ENCODE peak calls at places on chromosomes 13 and 19, in eight cellular contexts. One of them, this sample, is unnamed.
A peak's percentile ranks its signal among the peaks of the same experiment; 100 is the strongest.

GRCh38 chr19:45781282-45782161 is 768 bp downstream of the DMPK start:
- DNase-seq in GM12891: no peak
- DNase-seq in T-helper 9 cell: no peak
- DNase-seq in HT1080: no peak
- DNase-seq in activated B cell treated with CpG ODN at 0.5 μM for 24 hours: no peak
- DNase-seq in stimulated activated CD4-positive, alpha-beta T cell treated with anti-CD3 and anti-CD28 coated beads, Interleukin-15, amount 100 ng/mL, for 1 hour: no peak
- DNase-seq in right lobe of liver: no peak
- DNase-seq in foreskin melanocyte: no peak
- DNase-seq in this sample: no peak

GRCh38 chr19:44808463-44809371 is at the start of gene BCAM:
- DNase-seq in foreskin melanocyte: peak; percentile 20
- DNase-seq in right lobe of liver: peak; percentile 86
- DNase-seq in GM12891: no peak
- DNase-seq in activated B cell treated with CpG ODN at 0.5 μM for 24 hours: no peak
- DNase-seq in stimulated activated CD4-positive, alpha-beta T cell treated with anti-CD3 and anti-CD28 coated beads, Interleukin-15, amount 100 ng/mL, for 1 hour: no peak
- DNase-seq in T-helper 9 cell: no peak
- DNase-seq in HT1080: no peak
- DNase-seq in this sample: no peak

GRCh38 chr19:13899393-13899792 is 6.5 kb downstream of the BRME1 start:
- DNase-seq in stimulated activated CD4-positive, alpha-beta T cell treated with anti-CD3 and anti-CD28 coated beads, Interleukin-15, amount 100 ng/mL, for 1 hour: no peak
- DNase-seq in activated B cell treated with CpG ODN at 0.5 μM for 24 hours: no peak
- DNase-seq in foreskin melanocyte: no peak
- DNase-seq in right lobe of liver: no peak
- DNase-seq in T-helper 9 cell: no peak
- DNase-seq in HT1080: no peak
- DNase-seq in GM12891: no peak
- DNase-seq in this sample: no peak

GRCh38 chr19:13150187-13150918 is at the start of the genes IER2 and STX10:
- DNase-seq in HT1080: peak; percentile 94
- DNase-seq in T-helper 9 cell: peak; percentile 86
- DNase-seq in GM12891: peak; percentile 95
- DNase-seq in activated B cell treated with CpG ODN at 0.5 μM for 24 hours: peak; percentile 88
- DNase-seq in stimulated activated CD4-positive, alpha-beta T cell treated with anti-CD3 and anti-CD28 coated beads, Interleukin-15, amount 100 ng/mL, for 1 hour: peak; percentile 86
- DNase-seq in foreskin melanocyte: peak; percentile 91
- DNase-seq in right lobe of liver: peak; percentile 98
- DNase-seq in this sample: peak; percentile 89

GRCh38 chr19:7225741-7226140 is 68.5 kb downstream of the INSR start:
- DNase-seq in T-helper 9 cell: no peak
- DNase-seq in foreskin melanocyte: no peak
- DNase-seq in stimulated activated CD4-positive, alpha-beta T cell treated with anti-CD3 and anti-CD28 coated beads, Interleukin-15, amount 100 ng/mL, for 1 hour: no peak
- DNase-seq in HT1080: no peak
- DNase-seq in right lobe of liver: no peak
- DNase-seq in GM12891: no peak
- DNase-seq in activated B cell treated with CpG ODN at 0.5 μM for 24 hours: no peak
- DNase-seq in this sample: no peak

GRCh38 chr13:28047784-28048388 is 52.5 kb downstream of the FLT3 start:
- DNase-seq in GM12891: no peak
- DNase-seq in T-helper 9 cell: no peak
- DNase-seq in foreskin melanocyte: no peak
- DNase-seq in activated B cell treated with CpG ODN at 0.5 μM for 24 hours: no peak
- DNase-seq in right lobe of liver: no peak
- DNase-seq in HT1080: peak; percentile 36
- DNase-seq in stimulated activated CD4-positive, alpha-beta T cell treated with anti-CD3 and anti-CD28 coated beads, Interleukin-15, amount 100 ng/mL, for 1 hour: no peak
- DNase-seq in this sample: peak; percentile 78

GRCh38 chr19:11142528-11143171 is 12.9 kb downstream of the SPC24 start:
- DNase-seq in right lobe of liver: peak; percentile 84
- DNase-seq in foreskin melanocyte: peak; percentile 85
- DNase-seq in HT1080: peak; percentile 91
- DNase-seq in activated B cell treated with CpG ODN at 0.5 μM for 24 hours: no peak
- DNase-seq in T-helper 9 cell: no peak
- DNase-seq in GM12891: no peak
- DNase-seq in stimulated activated CD4-positive, alpha-beta T cell treated with anti-CD3 and anti-CD28 coated beads, Interleukin-15, amount 100 ng/mL, for 1 hour: no peak
- DNase-seq in this sample: no peak

GRCh38 chr13:74243637-74244526 is 109.7 kb upstream of the KLF12 start:
- DNase-seq in stimulated activated CD4-positive, alpha-beta T cell treated with anti-CD3 and anti-CD28 coated beads, Interleukin-15, amount 100 ng/mL, for 1 hour: no peak
- DNase-seq in GM12891: no peak
- DNase-seq in foreskin melanocyte: no peak
- DNase-seq in HT1080: peak; percentile 94
- DNase-seq in T-helper 9 cell: no peak
- DNase-seq in activated B cell treated with CpG ODN at 0.5 μM for 24 hours: no peak
- DNase-seq in right lobe of liver: no peak
- DNase-seq in this sample: no peak

GRCh38 chr19:6738726-6739389 is 622 bp upstream of the TRIP10 start:
- DNase-seq in T-helper 9 cell: peak; percentile 17
- DNase-seq in stimulated activated CD4-positive, alpha-beta T cell treated with anti-CD3 and anti-CD28 coated beads, Interleukin-15, amount 100 ng/mL, for 1 hour: no peak
- DNase-seq in GM12891: no peak
- DNase-seq in HT1080: no peak
- DNase-seq in foreskin melanocyte: no peak
- DNase-seq in right lobe of liver: no peak
- DNase-seq in activated B cell treated with CpG ODN at 0.5 μM for 24 hours: peak; percentile 27
- DNase-seq in this sample: peak; percentile 75

GRCh38 chr13:70206671-70207070 is 98.4 kb upstream of the KLHL1 start:
- DNase-seq in right lobe of liver: no peak
- DNase-seq in HT1080: no peak
- DNase-seq in stimulated activated CD4-positive, alpha-beta T cell treated with anti-CD3 and anti-CD28 coated beads, Interleukin-15, amount 100 ng/mL, for 1 hour: no peak
- DNase-seq in foreskin melanocyte: no peak
- DNase-seq in GM12891: no peak
- DNase-seq in T-helper 9 cell: no peak
- DNase-seq in activated B cell treated with CpG ODN at 0.5 μM for 24 hours: no peak
- DNase-seq in this sample: no peak

GRCh38 chr13:100063333-100063732 is 25.6 kb upstream of the PCCA start:
- DNase-seq in T-helper 9 cell: no peak
- DNase-seq in HT1080: no peak
- DNase-seq in right lobe of liver: no peak
- DNase-seq in activated B cell treated with CpG ODN at 0.5 μM for 24 hours: no peak
- DNase-seq in foreskin melanocyte: no peak
- DNase-seq in stimulated activated CD4-positive, alpha-beta T cell treated with anti-CD3 and anti-CD28 coated beads, Interleukin-15, amount 100 ng/mL, for 1 hour: no peak
- DNase-seq in GM12891: no peak
- DNase-seq in this sample: no peak

GRCh38 chr13:43195112-43195511 is 171.7 kb downstream of the DNAJC15 start:
- DNase-seq in activated B cell treated with CpG ODN at 0.5 μM for 24 hours: no peak
- DNase-seq in foreskin melanocyte: no peak
- DNase-seq in GM12891: no peak
- DNase-seq in stimulated activated CD4-positive, alpha-beta T cell treated with anti-CD3 and anti-CD28 coated beads, Interleukin-15, amount 100 ng/mL, for 1 hour: no peak
- DNase-seq in HT1080: no peak
- DNase-seq in right lobe of liver: no peak
- DNase-seq in T-helper 9 cell: no peak
- DNase-seq in this sample: no peak

GRCh38 chr13:114320065-114320464 is 5.8 kb downstream of the CHAMP1 start:
- DNase-seq in T-helper 9 cell: no peak
- DNase-seq in foreskin melanocyte: no peak
- DNase-seq in right lobe of liver: no peak
- DNase-seq in stimulated activated CD4-positive, alpha-beta T cell treated with anti-CD3 and anti-CD28 coated beads, Interleukin-15, amount 100 ng/mL, for 1 hour: no peak
- DNase-seq in HT1080: no peak
- DNase-seq in GM12891: no peak
- DNase-seq in activated B cell treated with CpG ODN at 0.5 μM for 24 hours: no peak
- DNase-seq in this sample: no peak

GRCh38 chr13:71864094-71864980 is 2.7 kb downstream of the DACH1 start:
- DNase-seq in stimulated activated CD4-positive, alpha-beta T cell treated with anti-CD3 and anti-CD28 coated beads, Interleukin-15, amount 100 ng/mL, for 1 hour: no peak
- DNase-seq in foreskin melanocyte: no peak
- DNase-seq in GM12891: no peak
- DNase-seq in HT1080: no peak
- DNase-seq in activated B cell treated with CpG ODN at 0.5 μM for 24 hours: no peak
- DNase-seq in T-helper 9 cell: no peak
- DNase-seq in right lobe of liver: peak; percentile 52
- DNase-seq in this sample: no peak

GRCh38 chr13:21615427-21615826 is 11.5 kb upstream of the MICU2 start:
- DNase-seq in stimulated activated CD4-positive, alpha-beta T cell treated with anti-CD3 and anti-CD28 coated beads, Interleukin-15, amount 100 ng/mL, for 1 hour: no peak
- DNase-seq in HT1080: no peak
- DNase-seq in foreskin melanocyte: no peak
- DNase-seq in GM12891: no peak
- DNase-seq in right lobe of liver: no peak
- DNase-seq in T-helper 9 cell: no peak
- DNase-seq in activated B cell treated with CpG ODN at 0.5 μM for 24 hours: no peak
- DNase-seq in this sample: no peak

GRCh38 chr13:32262165-32262564 is 53.0 kb downstream of the ZAR1L start:
- DNase-seq in activated B cell treated with CpG ODN at 0.5 μM for 24 hours: no peak
- DNase-seq in right lobe of liver: no peak
- DNase-seq in foreskin melanocyte: no peak
- DNase-seq in T-helper 9 cell: no peak
- DNase-seq in HT1080: peak; percentile 32
- DNase-seq in stimulated activated CD4-positive, alpha-beta T cell treated with anti-CD3 and anti-CD28 coated beads, Interleukin-15, amount 100 ng/mL, for 1 hour: no peak
- DNase-seq in GM12891: no peak
- DNase-seq in this sample: no peak

GRCh38 chr19:15249912-15250634 is 17.8 kb upstream of the EPHX3 start:
- DNase-seq in HT1080: peak; percentile 84
- DNase-seq in T-helper 9 cell: no peak
- DNase-seq in foreskin melanocyte: peak; percentile 77
- DNase-seq in GM12891: no peak
- DNase-seq in right lobe of liver: no peak
- DNase-seq in activated B cell treated with CpG ODN at 0.5 μM for 24 hours: no peak
- DNase-seq in stimulated activated CD4-positive, alpha-beta T cell treated with anti-CD3 and anti-CD28 coated beads, Interleukin-15, amount 100 ng/mL, for 1 hour: no peak
- DNase-seq in this sample: no peak

GRCh38 chr13:94112227-94112626 is 367.3 kb downstream of the DCT start:
- DNase-seq in GM12891: no peak
- DNase-seq in activated B cell treated with CpG ODN at 0.5 μM for 24 hours: no peak
- DNase-seq in right lobe of liver: no peak
- DNase-seq in T-helper 9 cell: no peak
- DNase-seq in foreskin melanocyte: no peak
- DNase-seq in HT1080: peak; percentile 82
- DNase-seq in stimulated activated CD4-positive, alpha-beta T cell treated with anti-CD3 and anti-CD28 coated beads, Interleukin-15, amount 100 ng/mL, for 1 hour: no peak
- DNase-seq in this sample: no peak

GRCh38 chr19:44367024-44367423 is 10.5 kb upstream of the ZNF112 start:
- DNase-seq in foreskin melanocyte: no peak
- DNase-seq in GM12891: no peak
- DNase-seq in HT1080: peak; percentile 50
- DNase-seq in T-helper 9 cell: no peak
- DNase-seq in right lobe of liver: no peak
- DNase-seq in stimulated activated CD4-positive, alpha-beta T cell treated with anti-CD3 and anti-CD28 coated beads, Interleukin-15, amount 100 ng/mL, for 1 hour: no peak
- DNase-seq in activated B cell treated with CpG ODN at 0.5 μM for 24 hours: no peak
- DNase-seq in this sample: no peak

GRCh38 chr13:104694397-104694796 is 1628.2 kb upstream of the SLC10A2 start:
- DNase-seq in right lobe of liver: no peak
- DNase-seq in foreskin melanocyte: no peak
- DNase-seq in T-helper 9 cell: no peak
- DNase-seq in HT1080: no peak
- DNase-seq in activated B cell treated with CpG ODN at 0.5 μM for 24 hours: no peak
- DNase-seq in GM12891: no peak
- DNase-seq in stimulated activated CD4-positive, alpha-beta T cell treated with anti-CD3 and anti-CD28 coated beads, Interleukin-15, amount 100 ng/mL, for 1 hour: no peak
- DNase-seq in this sample: no peak

GRCh38 chr13:41458939-41459753 is 1.8 kb downstream of the RGCC start:
- DNase-seq in foreskin melanocyte: peak; percentile 37
- DNase-seq in GM12891: peak; percentile 41
- DNase-seq in activated B cell treated with CpG ODN at 0.5 μM for 24 hours: no peak
- DNase-seq in right lobe of liver: no peak
- DNase-seq in stimulated activated CD4-positive, alpha-beta T cell treated with anti-CD3 and anti-CD28 coated beads, Interleukin-15, amount 100 ng/mL, for 1 hour: peak; percentile 45
- DNase-seq in HT1080: no peak
- DNase-seq in T-helper 9 cell: peak; percentile 48
- DNase-seq in this sample: no peak

GRCh38 chr19:40745402-40745780 is 4.9 kb downstream of the ACTMAP start:
- DNase-seq in foreskin melanocyte: no peak
- DNase-seq in right lobe of liver: no peak
- DNase-seq in GM12891: no peak
- DNase-seq in HT1080: no peak
- DNase-seq in stimulated activated CD4-positive, alpha-beta T cell treated with anti-CD3 and anti-CD28 coated beads, Interleukin-15, amount 100 ng/mL, for 1 hour: no peak
- DNase-seq in T-helper 9 cell: no peak
- DNase-seq in activated B cell treated with CpG ODN at 0.5 μM for 24 hours: no peak
- DNase-seq in this sample: no peak

GRCh38 chr13:102580552-102581169 is 16.1 kb upstream of the TPP2 start:
- DNase-seq in T-helper 9 cell: peak; percentile 6
- DNase-seq in stimulated activated CD4-positive, alpha-beta T cell treated with anti-CD3 and anti-CD28 coated beads, Interleukin-15, amount 100 ng/mL, for 1 hour: no peak
- DNase-seq in HT1080: peak; percentile 47
- DNase-seq in GM12891: no peak
- DNase-seq in right lobe of liver: no peak
- DNase-seq in foreskin melanocyte: peak; percentile 42
- DNase-seq in activated B cell treated with CpG ODN at 0.5 μM for 24 hours: no peak
- DNase-seq in this sample: peak; percentile 15

GRCh38 chr13:102815788-102816187 is 16.9 kb downstream of the BIVM start:
- DNase-seq in right lobe of liver: no peak
- DNase-seq in GM12891: no peak
- DNase-seq in activated B cell treated with CpG ODN at 0.5 μM for 24 hours: no peak
- DNase-seq in T-helper 9 cell: no peak
- DNase-seq in HT1080: no peak
- DNase-seq in stimulated activated CD4-positive, alpha-beta T cell treated with anti-CD3 and anti-CD28 coated beads, Interleukin-15, amount 100 ng/mL, for 1 hour: no peak
- DNase-seq in foreskin melanocyte: no peak
- DNase-seq in this sample: no peak

GRCh38 chr13:40653558-40654318 is 12.7 kb downstream of the FOXO1 start:
- DNase-seq in HT1080: no peak
- DNase-seq in GM12891: no peak
- DNase-seq in activated B cell treated with CpG ODN at 0.5 μM for 24 hours: no peak
- DNase-seq in foreskin melanocyte: no peak
- DNase-seq in stimulated activated CD4-positive, alpha-beta T cell treated with anti-CD3 and anti-CD28 coated beads, Interleukin-15, amount 100 ng/mL, for 1 hour: no peak
- DNase-seq in T-helper 9 cell: no peak
- DNase-seq in right lobe of liver: no peak
- DNase-seq in this sample: no peak

GRCh38 chr19:34676697-34677385 is at the start of gene SCGB2B2:
- DNase-seq in stimulated activated CD4-positive, alpha-beta T cell treated with anti-CD3 and anti-CD28 coated beads, Interleukin-15, amount 100 ng/mL, for 1 hour: no peak
- DNase-seq in activated B cell treated with CpG ODN at 0.5 μM for 24 hours: no peak
- DNase-seq in T-helper 9 cell: no peak
- DNase-seq in foreskin melanocyte: peak; percentile 76
- DNase-seq in right lobe of liver: no peak
- DNase-seq in GM12891: peak; percentile 41
- DNase-seq in HT1080: no peak
- DNase-seq in this sample: no peak

GRCh38 chr13:100581504-100581903 is 7.1 kb downstream of the GGACT start:
- DNase-seq in right lobe of liver: no peak
- DNase-seq in stimulated activated CD4-positive, alpha-beta T cell treated with anti-CD3 and anti-CD28 coated beads, Interleukin-15, amount 100 ng/mL, for 1 hour: no peak
- DNase-seq in GM12891: no peak
- DNase-seq in T-helper 9 cell: no peak
- DNase-seq in foreskin melanocyte: no peak
- DNase-seq in activated B cell treated with CpG ODN at 0.5 μM for 24 hours: no peak
- DNase-seq in HT1080: no peak
- DNase-seq in this sample: no peak

GRCh38 chr19:1068111-1069001 is 1.4 kb downstream of the ARHGAP45 start:
- DNase-seq in right lobe of liver: no peak
- DNase-seq in stimulated activated CD4-positive, alpha-beta T cell treated with anti-CD3 and anti-CD28 coated beads, Interleukin-15, amount 100 ng/mL, for 1 hour: no peak
- DNase-seq in GM12891: no peak
- DNase-seq in activated B cell treated with CpG ODN at 0.5 μM for 24 hours: no peak
- DNase-seq in HT1080: no peak
- DNase-seq in foreskin melanocyte: no peak
- DNase-seq in T-helper 9 cell: peak; percentile 56
- DNase-seq in this sample: no peak

GRCh38 chr13:49635599-49636433 is 7.5 kb downstream of the ARL11 start:
- DNase-seq in activated B cell treated with CpG ODN at 0.5 μM for 24 hours: no peak
- DNase-seq in right lobe of liver: no peak
- DNase-seq in stimulated activated CD4-positive, alpha-beta T cell treated with anti-CD3 and anti-CD28 coated beads, Interleukin-15, amount 100 ng/mL, for 1 hour: no peak
- DNase-seq in foreskin melanocyte: no peak
- DNase-seq in T-helper 9 cell: no peak
- DNase-seq in GM12891: no peak
- DNase-seq in HT1080: peak; percentile 35
- DNase-seq in this sample: no peak

GRCh38 chr19:4694211-4694987 is 24.3 kb upstream of the MYDGF start:
- DNase-seq in T-helper 9 cell: no peak
- DNase-seq in activated B cell treated with CpG ODN at 0.5 μM for 24 hours: no peak
- DNase-seq in HT1080: peak; percentile 96
- DNase-seq in stimulated activated CD4-positive, alpha-beta T cell treated with anti-CD3 and anti-CD28 coated beads, Interleukin-15, amount 100 ng/mL, for 1 hour: no peak
- DNase-seq in right lobe of liver: peak; percentile 97
- DNase-seq in foreskin melanocyte: peak; percentile 83
- DNase-seq in GM12891: no peak
- DNase-seq in this sample: no peak

GRCh38 chr13:112670118-112670517 is 19.7 kb upstream of the ATP11A start:
- DNase-seq in T-helper 9 cell: no peak
- DNase-seq in foreskin melanocyte: no peak
- DNase-seq in GM12891: no peak
- DNase-seq in stimulated activated CD4-positive, alpha-beta T cell treated with anti-CD3 and anti-CD28 coated beads, Interleukin-15, amount 100 ng/mL, for 1 hour: no peak
- DNase-seq in right lobe of liver: peak; percentile 35
- DNase-seq in HT1080: no peak
- DNase-seq in activated B cell treated with CpG ODN at 0.5 μM for 24 hours: no peak
- DNase-seq in this sample: no peak

GRCh38 chr19:7397687-7398086 is 49.0 kb downstream of the ARHGEF18 start:
- DNase-seq in T-helper 9 cell: no peak
- DNase-seq in right lobe of liver: no peak
- DNase-seq in activated B cell treated with CpG ODN at 0.5 μM for 24 hours: no peak
- DNase-seq in GM12891: no peak
- DNase-seq in foreskin melanocyte: peak; percentile 92
- DNase-seq in HT1080: peak; percentile 44
- DNase-seq in stimulated activated CD4-positive, alpha-beta T cell treated with anti-CD3 and anti-CD28 coated beads, Interleukin-15, amount 100 ng/mL, for 1 hour: no peak
- DNase-seq in this sample: no peak

This sample was measured in GM06990.